ENCODE peak calls at places on chromosome 2, in six cellular contexts. L, K, D, T, B and H are unnamed samples.

GRCh38 chr2:137886432-137886831 is 77.8 kb upstream of the HNMT start:
- DNase-seq in D (no peak), T (no peak), B (no peak), L (peak; percentile 11), K (peak; percentile 54), H (peak; percentile 52)

GRCh38 chr2:10302479-10303173 is at the start of gene HPCAL1:
- DNase-seq in K (peak; percentile 94), B (peak; percentile 72), D (peak; percentile 81), L (peak; percentile 91), T (peak; percentile 81), H (peak; percentile 97)

GRCh38 chr2:63735931-63736820 is 105.5 kb upstream of the UGP2 start:
- DNase-seq in K (peak; percentile 41), T (no peak), D (peak; percentile 68), B (no peak), L (no peak), H (no peak)

GRCh38 chr2:164242409-164242808 is 378.9 kb downstream of the GRB14 start:
- DNase-seq in B (no peak), T (no peak), L (no peak), K (no peak), D (no peak), H (no peak)

GRCh38 chr2:217611626-217612127 is 391.1 kb downstream of the TNS1 start:
- DNase-seq in B (no peak), T (no peak), K (no peak), L (no peak), D (no peak), H (no peak)

GRCh38 chr2:31241625-31242270 is 7.8 kb downstream of the EHD3 start:
- DNase-seq in K (no peak), T (no peak), L (no peak), D (no peak), B (no peak), H (peak; percentile 19)

GRCh38 chr2:134014196-134014960 is 239.5 kb upstream of the MGAT5 start:
- DNase-seq in D (peak; percentile 20), L (no peak), K (no peak), B (no peak), T (no peak), H (no peak)

GRCh38 chr2:26786207-26787023 is 559 bp downstream of the CENPA start:
- DNase-seq in B (no peak), D (no peak), T (no peak), L (peak; percentile 26), K (no peak), H (no peak)